ENCODE peak calls at places on chromosome X, in four cellular contexts. N is HepG2, T is K562, M is WTC11. R is an unnamed sample.

GRCh38 chrX:45363596-45363995 is 162.9 kb upstream of the DIPK2B start:
- DNase-seq in N (no peak), T (no peak), M (no peak), R (no peak)

GRCh38 chrX:26442340-26442739 is 226.4 kb downstream of the MAGEB5 start:
- DNase-seq in N (no peak), T (no peak), M (no peak), R (no peak)

GRCh38 chrX:139882299-139882698 is 50.6 kb downstream of the ATP11C start:
- DNase-seq in N (no peak), T (no peak), M (no peak), R (no peak)

GRCh38 chrX:70769659-70770232 is 138.8 kb downstream of the TEX11 start:
- DNase-seq in N (no peak), T (no peak), M (no peak), R (no peak)

GRCh38 chrX:48945517-48946348 is 11.7 kb downstream of the OTUD5 start:
- DNase-seq in N (peak; percentile 40), T (peak; percentile 33), M (peak; percentile 49), R (no peak)

GRCh38 chrX:1481636-1482529 is 29.2 kb upstream of the ASMTL start:
- DNase-seq in N (peak; percentile 95), T (no peak), M (peak; percentile 76), R (peak; percentile 90)

GRCh38 chrX:149286940-149287349 is 218.2 kb downstream of the IDS start:
- DNase-seq in N (peak; percentile 11), T (peak; percentile 36), M (peak; percentile 28), R (peak; percentile 40)

GRCh38 chrX:84144281-84144680 is 43.7 kb downstream of the RPS6KA6 start:
- DNase-seq in N (no peak), T (no peak), M (no peak), R (no peak)

GRCh38 chrX:50988649-50989048 is 78.1 kb downstream of the BMP15 start:
- DNase-seq in N (no peak), T (no peak), M (peak; percentile 13), R (no peak)

GRCh38 chrX:10529344-10529743 is 91.0 kb downstream of the MID1 start:
- DNase-seq in N (no peak), T (no peak), M (no peak), R (no peak)

GRCh38 chrX:133859336-133859735 is 126.1 kb downstream of the GPC3 start:
- DNase-seq in N (no peak), T (no peak), M (no peak), R (no peak)

GRCh38 chrX:131881194-131881593 is 141.9 kb upstream of the STK26 start:
- DNase-seq in N (no peak), T (no peak), M (no peak), R (no peak)

GRCh38 chrX:12548746-12549145 is 242.5 kb upstream of the PRPS2 start:
- DNase-seq in N (no peak), T (no peak), M (peak; percentile 34), R (no peak)

GRCh38 chrX:11647048-11647650 is 18.6 kb downstream of the ARHGAP6 start:
- DNase-seq in N (no peak), T (no peak), M (no peak), R (no peak)

GRCh38 chrX:44155126-44155525 is 181.9 kb upstream of the NDP start:
- DNase-seq in N (no peak), T (no peak), M (no peak), R (no peak)

GRCh38 chrX:130885996-130886395 is 17.0 kb downstream of the ENOX2 start:
- DNase-seq in N (no peak), T (no peak), M (no peak), R (no peak)

GRCh38 chrX:53018627-53019026 is 30.0 kb upstream of the GPR173 start:
- DNase-seq in N (peak; percentile 3), T (no peak), M (no peak), R (no peak)

GRCh38 chrX:17736856-17737706 is at the start of gene SCML1:
- DNase-seq in N (peak; percentile 94), T (peak; percentile 49), M (peak; percentile 96), R (peak; percentile 71)

GRCh38 chrX:99394450-99394849 is 1015.6 kb downstream of the PCDH19 start:
- DNase-seq in N (peak; percentile 5), T (no peak), M (peak; percentile 18), R (no peak)

GRCh38 chrX:71282514-71283408 is 674 bp upstream of the NONO start:
- DNase-seq in N (peak; percentile 29), T (no peak), M (no peak), R (no peak)

GRCh38 chrX:70806081-70806480 is 102.4 kb downstream of the TEX11 start:
- DNase-seq in N (no peak), T (no peak), M (no peak), R (no peak)

GRCh38 chrX:151741606-151742005 is 7.1 kb downstream of the CNGA2 start:
- DNase-seq in N (no peak), T (no peak), M (no peak), R (no peak)

GRCh38 chrX:57977992-57978391 is 67.7 kb upstream of the ZXDA start:
- DNase-seq in N (peak; percentile 0), T (no peak), M (no peak), R (no peak)

GRCh38 chrX:100070334-100070849 is 339.7 kb downstream of the PCDH19 start:
- DNase-seq in N (no peak), T (no peak), M (no peak), R (no peak)

GRCh38 chrX:11464360-11464759 is 171.1 kb downstream of the AMELX start:
- DNase-seq in N (no peak), T (no peak), M (no peak), R (no peak)

GRCh38 chrX:39816871-39817731 is 280.7 kb downstream of the BCOR start:
- DNase-seq in N (no peak), T (peak; percentile 17), M (peak; percentile 57), R (no peak)
- TF ChIP-seq CBFB in N (no peak), T (no peak), M (no peak), R (no peak)

GRCh38 chrX:4560192-4560591 is 846.7 kb upstream of the PRKX start:
- DNase-seq in N (no peak), T (no peak), M (no peak), R (no peak)
- TF ChIP-seq CBFB in N (no peak), T (no peak), M (no peak), R (no peak)

DNA sequence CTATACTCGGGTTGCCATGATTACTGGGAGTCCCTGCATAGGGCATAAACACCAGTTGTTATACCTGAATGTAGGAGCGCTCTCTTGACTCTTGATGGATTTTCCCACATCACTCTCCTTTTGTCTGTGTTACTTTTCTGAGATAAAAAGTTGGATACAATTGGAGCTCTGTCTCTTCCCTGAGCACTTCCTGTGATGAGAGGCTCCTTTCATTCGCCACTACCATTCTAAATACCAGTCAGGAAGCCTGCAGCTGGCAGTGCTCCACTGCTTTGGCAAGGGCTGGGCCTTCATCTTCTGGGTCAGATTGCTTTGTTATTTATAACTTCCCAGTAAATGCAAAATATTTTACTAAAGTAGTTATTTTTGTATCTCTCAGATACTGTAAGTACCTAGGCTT is 13.9 kb downstream of the TCEANC start:
- DNase-seq in N (no peak), T (no peak), M (no peak), R (no peak)
- TF ChIP-seq CBFB in N (no peak), T (no peak), M (no peak), R (no peak)

GRCh38 chrX:30800901-30801300 is 88.2 kb downstream of the TAB3 start:
- DNase-seq in N (no peak), T (no peak), M (no peak), R (no peak)

GRCh38 chrX:30798810-30799209 is 90.2 kb downstream of the TAB3 start:
- DNase-seq in N (no peak), T (no peak), M (no peak), R (no peak)

GRCh38 chrX:30799327-30799726 is 89.7 kb downstream of the TAB3 start:
- DNase-seq in N (no peak), T (no peak), M (no peak), R (no peak)

GRCh38 chrX:30806187-30806728 is 82.8 kb downstream of the TAB3 start:
- DNase-seq in N (no peak), T (no peak), M (no peak), R (no peak)

DNA sequence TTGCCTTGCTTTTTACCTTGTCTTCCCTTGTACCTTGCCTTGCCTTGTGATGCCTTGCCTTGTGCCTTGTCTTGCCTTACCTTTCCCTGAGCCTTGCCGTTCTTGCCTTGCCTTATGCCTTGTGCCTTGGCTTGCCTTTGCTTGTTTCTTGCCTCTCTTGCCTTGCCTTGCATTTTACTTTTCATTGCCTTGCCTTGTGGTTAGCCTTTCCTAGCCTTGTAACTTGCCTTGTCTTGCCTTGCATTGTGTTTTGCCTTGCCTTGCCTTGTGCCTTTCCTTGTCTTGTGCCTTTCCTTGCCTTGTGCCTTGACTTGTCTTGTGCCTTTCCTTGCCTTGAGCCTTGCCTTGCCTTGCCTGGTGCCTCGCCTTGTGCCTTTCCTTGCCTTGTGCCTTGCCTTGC is 84.6 kb downstream of the TAB3 start:
- DNase-seq in N (no peak), T (no peak), M (no peak), R (no peak)
- TF ChIP-seq CBFB in N (no peak), T (no peak), M (no peak), R (no peak)

DNA sequence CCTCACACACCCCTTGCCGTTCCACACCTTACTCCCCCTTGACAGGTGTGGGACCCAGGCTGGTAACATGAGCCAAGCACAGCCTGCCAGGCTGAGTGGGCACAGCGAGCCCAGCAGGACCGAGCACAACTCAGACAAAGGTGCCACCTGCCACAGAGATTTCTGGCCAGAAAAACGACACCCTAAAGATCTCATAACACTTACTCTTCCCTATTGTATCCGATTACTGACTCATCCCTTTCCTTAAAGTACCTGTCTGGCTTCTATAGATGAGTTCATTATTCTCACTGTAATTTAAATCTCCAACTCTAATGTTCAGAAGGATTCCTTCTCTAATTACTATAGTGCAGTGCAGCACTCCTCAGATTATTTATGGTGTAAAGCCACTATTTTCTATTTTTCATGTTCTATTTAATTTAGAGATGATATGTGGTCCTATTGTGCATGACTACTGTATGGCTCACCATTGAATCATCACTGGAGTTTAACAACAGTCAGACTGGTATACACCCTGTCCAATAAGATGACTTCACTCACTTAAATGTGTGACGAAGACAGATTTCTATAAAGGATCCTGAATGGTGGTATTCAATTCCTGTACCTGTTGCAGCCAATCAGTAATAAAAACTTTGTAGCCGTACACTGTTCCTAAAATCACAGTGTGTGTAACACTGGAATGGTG is 7.6 kb upstream of the SYTL5 start:
- DNase-seq in N (no peak), T (no peak), M (no peak), R (no peak)
- TF ChIP-seq CBFB in N (no peak), T (no peak), M (no peak), R (no peak)

GRCh38 chrX:85994228-85994627 is 53.1 kb downstream of the CHM start:
- DNase-seq in N (peak; percentile 10), T (no peak), M (no peak), R (no peak)

GRCh38 chrX:85994787-85995186 is 52.6 kb downstream of the CHM start:
- DNase-seq in N (no peak), T (no peak), M (no peak), R (no peak)

GRCh38 chrX:85992811-85993229 is 54.5 kb downstream of the CHM start:
- DNase-seq in N (peak; percentile 3), T (no peak), M (no peak), R (no peak)

GRCh38 chrX:85995641-85996040 is 51.7 kb downstream of the CHM start:
- DNase-seq in N (no peak), T (no peak), M (no peak), R (no peak)

GRCh38 chrX:85993539-85994197 is 53.7 kb downstream of the CHM start:
- DNase-seq in N (no peak), T (no peak), M (no peak), R (no peak)
- TF ChIP-seq CBFB in N (no peak), T (no peak), M (no peak), R (no peak)

R was measured in GM12878.